ENCODE peak calls at places on chromosome 10, in ten cellular contexts. Z is CD8-positive, alpha-beta T cell; S is HFFc6; T is coronary artery; F is neural crest cell; I is CD4-positive, alpha-beta T cell; H is astrocyte of the spinal cord; U is astrocyte; A is fibroblast of lung; X is glutamatergic neuron. P is an unnamed sample.

GRCh38 chr10:121522841-121523240 is 75.4 kb downstream of the FGFR2 start:
- DNase-seq in A (no peak), T (no peak), X (no peak), F (no peak), U (peak), S (no peak), Z (no peak), I (no peak), H (no peak), P (no peak)

GRCh38 chr10:80924063-80924952 is 386.6 kb downstream of the SH2D4B start:
- DNase-seq in F (peak), A (peak), T (no peak), U (peak), H (peak), Z (no peak), I (no peak), S (peak), X (peak), P (peak)

GRCh38 chr10:104273899-104274575 is 5.1 kb downstream of the GSTO2 start:
- DNase-seq in A (peak), H (no peak), Z (no peak), U (no peak), T (no peak), S (peak), X (no peak), I (no peak), F (no peak), P (no peak)

GRCh38 chr10:44908936-44909335 is 2.2 kb upstream of the TMEM72 start:
- DNase-seq in S (no peak), T (no peak), A (no peak), H (no peak), U (no peak), X (peak), Z (no peak), I (no peak), F (no peak), P (no peak)

GRCh38 chr10:70084189-70084588 is 31.5 kb downstream of the MACROH2A2 start:
- DNase-seq in T (no peak), S (no peak), H (no peak), Z (no peak), F (no peak), U (no peak), A (no peak), I (no peak), X (no peak), P (no peak)

GRCh38 chr10:99700649-99701048 is 31.3 kb downstream of the COX15 start:
- DNase-seq in I (no peak), Z (no peak), S (no peak), H (no peak), A (no peak), U (no peak), T (no peak), F (no peak), X (no peak), P (no peak)

GRCh38 chr10:59991661-59992060 is 85.3 kb upstream of the CCDC6 start:
- DNase-seq in I (no peak), S (no peak), A (peak), F (no peak), H (peak), U (peak), X (no peak), T (no peak), Z (no peak), P (peak)

GRCh38 chr10:6046458-6047325 is 15.5 kb downstream of the IL2RA start:
- DNase-seq in H (no peak), A (no peak), U (no peak), F (no peak), S (no peak), T (no peak), I (no peak), Z (no peak), X (no peak), P (no peak)

GRCh38 chr10:15802375-15802949 is 57.8 kb downstream of the MINDY3 start:
- DNase-seq in S (no peak), X (no peak), Z (no peak), A (no peak), H (no peak), T (no peak), U (no peak), I (no peak), F (no peak), P (no peak)

GRCh38 chr10:104478380-104478779 is 124.7 kb downstream of the CFAP58 start:
- DNase-seq in A (no peak), X (no peak), U (peak), I (no peak), T (no peak), Z (no peak), F (no peak), H (no peak), S (no peak), P (no peak)

GRCh38 chr10:77936697-77937567 is 10.4 kb upstream of the DLG5 start:
- DNase-seq in I (no peak), X (no peak), H (no peak), Z (no peak), T (no peak), U (no peak), F (no peak), S (no peak), A (no peak), P (no peak)

GRCh38 chr10:23174075-23174973 is 17.8 kb upstream of the PTF1A start:
- DNase-seq in Z (no peak), A (no peak), I (no peak), X (peak), H (no peak), S (no peak), T (no peak), U (no peak), F (no peak), P (no peak)

GRCh38 chr10:96740579-96741281 is 20.4 kb upstream of the PIK3AP1 start:
- DNase-seq in T (no peak), Z (no peak), S (no peak), F (no peak), I (no peak), X (no peak), A (no peak), H (no peak), U (no peak), P (peak)

GRCh38 chr10:61901829-61902447 is 439 bp downstream of the ARID5B start:
- DNase-seq in T (peak), I (no peak), S (no peak), U (peak), X (no peak), A (no peak), Z (no peak), H (no peak), F (peak), P (no peak)

GRCh38 chr10:16967866-16968721 is 150.9 kb upstream of the RSU1 start:
- DNase-seq in A (peak), S (peak), F (peak), U (peak), H (peak), X (peak), T (no peak), Z (no peak), I (no peak), P (peak)

GRCh38 chr10:7525314-7526016 is 114.6 kb upstream of the SFMBT2 start:
- DNase-seq in X (peak), U (peak), H (peak), I (peak), A (peak), T (no peak), F (peak), S (peak), Z (peak), P (peak)

GRCh38 chr10:124725171-124725631 is 19.0 kb downstream of the FAM53B start:
- DNase-seq in H (no peak), S (no peak), A (no peak), X (no peak), F (no peak), U (no peak), T (peak), Z (no peak), I (peak), P (no peak)

GRCh38 chr10:5476918-5477525 is 22.3 kb downstream of the CALML5 start:
- DNase-seq in T (peak), F (no peak), H (no peak), X (no peak), S (no peak), U (no peak), Z (no peak), A (no peak), I (no peak), P (no peak)

GRCh38 chr10:21496285-21497176 is 29.0 kb downstream of the SKIDA1 start:
- DNase-seq in U (no peak), Z (peak), I (peak), S (peak), H (peak), X (peak), A (peak), T (peak), F (peak), P (peak)

GRCh38 chr10:20858292-20859124 is 38.6 kb downstream of the NEBL start:
- DNase-seq in U (peak), I (no peak), T (no peak), Z (no peak), H (peak), A (peak), F (no peak), S (peak), X (no peak), P (peak)

GRCh38 chr10:22605168-22605567 is 109.2 kb downstream of the PIP4K2A start:
- DNase-seq in T (no peak), I (no peak), S (peak), Z (no peak), U (peak), X (no peak), H (peak), F (no peak), A (peak), P (peak)

GRCh38 chr10:29130190-29130673 is 158.6 kb upstream of the LYZL1 start:
- DNase-seq in Z (no peak), S (peak), H (peak), I (no peak), U (no peak), T (no peak), F (no peak), A (peak), X (no peak), P (peak)

GRCh38 chr10:118800920-118801319 is 46.1 kb upstream of the CACUL1 start:
- DNase-seq in A (peak), X (no peak), T (peak), Z (no peak), U (no peak), I (no peak), H (peak), F (no peak), S (peak), P (peak)

GRCh38 chr10:77636967-77637473 is 588 bp downstream of the KCNMA1 start:
- DNase-seq in I (no peak), U (no peak), F (no peak), A (no peak), S (no peak), T (no peak), H (no peak), Z (no peak), X (peak), P (no peak)

GRCh38 chr10:32692174-32692573 is 246.2 kb downstream of the CCDC7 start:
- DNase-seq in T (no peak), U (peak), H (peak), Z (no peak), I (no peak), X (no peak), F (no peak), S (peak), A (peak), P (peak)

GRCh38 chr10:124316316-124316715 is 102.4 kb downstream of the OAT start:
- DNase-seq in S (no peak), I (no peak), F (no peak), H (no peak), X (no peak), T (no peak), U (no peak), A (no peak), Z (no peak), P (no peak)

GRCh38 chr10:8306685-8307364 is 252.3 kb downstream of the GATA3 start:
- DNase-seq in Z (no peak), S (no peak), H (peak), F (no peak), A (no peak), T (no peak), U (peak), I (no peak), X (no peak), P (no peak)

GRCh38 chr10:57919864-57920263 is 347.8 kb downstream of the IPMK start:
- DNase-seq in H (no peak), I (no peak), Z (no peak), A (no peak), T (no peak), U (no peak), S (no peak), X (no peak), F (no peak), P (no peak)
- TF ChIP-seq CTCF in H (no peak), I (no peak), Z (no peak), A (no peak), T (no peak), U (no peak), S (no peak), X (no peak), F (no peak), P (no peak)

GRCh38 chr10:34222359-34222758 is 592.7 kb downstream of the PARD3 start:
- DNase-seq in S (no peak), A (no peak), U (no peak), H (no peak), Z (no peak), I (no peak), F (no peak), T (no peak), X (no peak), P (no peak)
- TF ChIP-seq CTCF in S (no peak), A (no peak), U (no peak), H (no peak), Z (no peak), I (no peak), F (no peak), T (no peak), X (no peak), P (no peak)

GRCh38 chr10:126101744-126102143 is 205.4 kb downstream of the FANK1 start:
- DNase-seq in F (no peak), Z (no peak), H (no peak), X (no peak), I (no peak), S (no peak), T (no peak), A (no peak), U (no peak), P (no peak)

GRCh38 chr10:126098216-126098561 is 201.8 kb downstream of the FANK1 start:
- DNase-seq in H (no peak), T (no peak), X (no peak), A (no peak), I (no peak), F (no peak), U (no peak), Z (no peak), S (no peak), P (no peak)

GRCh38 chr10:126094537-126094936 is 198.2 kb downstream of the FANK1 start:
- DNase-seq in Z (no peak), S (peak), F (no peak), U (peak), I (no peak), A (no peak), X (no peak), T (no peak), H (peak), P (no peak)

GRCh38 chr10:126092806-126093205 is 196.4 kb downstream of the FANK1 start:
- DNase-seq in T (no peak), U (peak), F (no peak), Z (no peak), X (no peak), S (no peak), I (no peak), A (no peak), H (peak), P (no peak)

GRCh38 chr10:126097558-126098215 is 201.3 kb downstream of the FANK1 start:
- DNase-seq in T (no peak), S (no peak), Z (no peak), F (no peak), H (no peak), U (peak), X (no peak), I (no peak), A (no peak), P (peak)
- TF ChIP-seq CTCF in T (no peak), S (peak), Z (no peak), F (no peak), H (peak), U (peak), X (no peak), I (no peak), A (no peak), P (no peak)

DNA sequence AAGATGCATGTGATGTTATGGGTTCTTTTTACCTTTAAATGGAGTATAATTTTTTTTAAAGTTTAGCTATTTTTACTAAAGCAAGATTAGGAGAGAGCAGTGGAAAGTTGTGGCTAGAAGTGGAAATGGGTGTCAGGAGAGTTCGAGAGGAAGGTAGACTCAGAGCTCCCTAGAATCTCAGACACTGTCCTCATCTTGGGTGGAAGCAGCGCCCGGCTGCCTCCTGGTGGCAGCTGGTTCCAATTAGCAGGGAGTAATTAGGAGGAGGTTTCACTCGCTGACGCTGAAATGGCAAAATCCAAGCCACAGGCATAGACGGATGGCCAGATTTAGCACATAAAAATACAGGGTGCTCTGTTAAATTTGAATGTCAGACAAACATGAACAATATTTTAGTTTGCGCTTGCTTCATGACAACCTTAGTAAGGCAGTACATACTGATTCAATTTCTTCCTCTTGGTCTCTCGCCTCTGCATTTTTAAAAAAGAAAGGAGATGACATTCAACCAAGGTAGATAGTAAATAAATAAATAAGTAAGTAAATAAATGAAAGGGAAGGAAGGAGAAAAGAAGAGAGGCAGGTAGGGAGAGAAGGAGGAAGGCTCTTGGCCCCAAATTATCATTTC is 58.5 kb downstream of the LGI1 start:
- DNase-seq in H (peak), Z (no peak), X (peak), A (peak), T (no peak), S (peak), I (peak), U (peak), F (peak), P (peak)
- TF ChIP-seq CTCF in H (peak), Z (no peak), X (peak), A (peak), T (peak), S (peak), I (peak), U (peak), F (peak), P (peak)

GRCh38 chr10:92290837-92291609 is at the start of the genes CPEB3 and MARCHF5:
- DNase-seq in T (peak), A (peak), X (peak), F (peak), U (peak), H (peak), I (peak), S (peak), Z (peak), P (peak)
- TF ChIP-seq CTCF in T (peak), A (peak), X (peak), F (peak), U (peak), H (peak), I (peak), S (peak), Z (peak), P (peak)

GRCh38 chr10:123086281-123086680 is 49.5 kb upstream of the HMX3 start:
- DNase-seq in T (no peak), I (no peak), X (no peak), F (no peak), U (no peak), Z (no peak), H (no peak), A (no peak), S (no peak), P (no peak)

GRCh38 chr10:123087786-123088185 is 48.0 kb upstream of the HMX3 start:
- DNase-seq in U (no peak), A (no peak), Z (no peak), T (no peak), S (no peak), I (no peak), H (no peak), F (no peak), X (no peak), P (no peak)

GRCh38 chr10:123081896-123082295 is 53.9 kb upstream of the HMX3 start:
- DNase-seq in Z (no peak), A (no peak), I (no peak), T (peak), H (no peak), S (no peak), U (no peak), X (no peak), F (no peak), P (no peak)

GRCh38 chr10:123087348-123087747 is 48.4 kb upstream of the HMX3 start:
- DNase-seq in X (no peak), S (no peak), Z (no peak), I (no peak), A (no peak), H (no peak), F (no peak), T (no peak), U (no peak), P (no peak)

DNA sequence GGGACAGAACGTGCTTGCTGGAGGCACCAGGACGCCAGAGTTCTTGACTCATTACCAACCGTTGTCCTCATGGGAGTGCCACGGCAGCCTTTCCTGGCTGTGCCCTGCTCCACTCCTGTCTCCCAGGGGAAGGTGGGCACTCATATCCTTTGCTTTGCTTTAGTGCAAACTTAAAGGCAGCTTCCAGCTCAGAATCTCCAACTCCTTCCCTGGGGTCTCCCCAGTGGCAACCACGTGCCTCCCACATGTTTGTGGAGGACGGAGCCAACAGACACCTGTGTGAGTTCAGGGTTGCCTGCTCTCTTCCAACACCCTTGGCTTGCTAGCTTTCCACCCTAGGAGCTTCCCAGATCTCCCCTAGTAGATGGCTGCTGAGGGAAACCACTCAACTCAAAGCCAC is 52.0 kb upstream of the HMX3 start:
- DNase-seq in F (no peak), Z (no peak), X (no peak), U (no peak), A (no peak), I (no peak), T (no peak), S (no peak), H (no peak), P (no peak)
- TF ChIP-seq CTCF in F (no peak), Z (no peak), X (no peak), U (no peak), A (no peak), I (no peak), T (no peak), S (no peak), H (no peak), P (no peak)

GRCh38 chr10:35972275-35972674 is 330.2 kb upstream of the FZD8 start:
- DNase-seq in U (no peak), S (no peak), Z (no peak), H (no peak), I (no peak), A (no peak), T (no peak), F (no peak), X (no peak), P (no peak)
- TF ChIP-seq CTCF in U (no peak), S (no peak), Z (no peak), H (no peak), I (no peak), A (no peak), T (no peak), F (no peak), X (no peak), P (no peak)

GRCh38 chr10:79096514-79096913 is 27.7 kb downstream of the ZMIZ1 start:
- DNase-seq in S (no peak), X (no peak), F (no peak), H (no peak), U (no peak), Z (no peak), T (no peak), I (no peak), A (no peak), P (no peak)
- TF ChIP-seq CTCF in S (no peak), X (no peak), F (no peak), H (no peak), U (no peak), Z (no peak), T (no peak), I (no peak), A (no peak), P (no peak)

GRCh38 chr10:105675333-105675732 is 1034.2 kb downstream of the SORCS3 start:
- DNase-seq in S (no peak), F (no peak), H (no peak), I (no peak), T (no peak), A (no peak), X (no peak), Z (no peak), U (no peak), P (no peak)
- TF ChIP-seq CTCF in S (no peak), F (no peak), H (no peak), I (no peak), T (no peak), A (no peak), X (no peak), Z (no peak), U (no peak), P (no peak)

DNA sequence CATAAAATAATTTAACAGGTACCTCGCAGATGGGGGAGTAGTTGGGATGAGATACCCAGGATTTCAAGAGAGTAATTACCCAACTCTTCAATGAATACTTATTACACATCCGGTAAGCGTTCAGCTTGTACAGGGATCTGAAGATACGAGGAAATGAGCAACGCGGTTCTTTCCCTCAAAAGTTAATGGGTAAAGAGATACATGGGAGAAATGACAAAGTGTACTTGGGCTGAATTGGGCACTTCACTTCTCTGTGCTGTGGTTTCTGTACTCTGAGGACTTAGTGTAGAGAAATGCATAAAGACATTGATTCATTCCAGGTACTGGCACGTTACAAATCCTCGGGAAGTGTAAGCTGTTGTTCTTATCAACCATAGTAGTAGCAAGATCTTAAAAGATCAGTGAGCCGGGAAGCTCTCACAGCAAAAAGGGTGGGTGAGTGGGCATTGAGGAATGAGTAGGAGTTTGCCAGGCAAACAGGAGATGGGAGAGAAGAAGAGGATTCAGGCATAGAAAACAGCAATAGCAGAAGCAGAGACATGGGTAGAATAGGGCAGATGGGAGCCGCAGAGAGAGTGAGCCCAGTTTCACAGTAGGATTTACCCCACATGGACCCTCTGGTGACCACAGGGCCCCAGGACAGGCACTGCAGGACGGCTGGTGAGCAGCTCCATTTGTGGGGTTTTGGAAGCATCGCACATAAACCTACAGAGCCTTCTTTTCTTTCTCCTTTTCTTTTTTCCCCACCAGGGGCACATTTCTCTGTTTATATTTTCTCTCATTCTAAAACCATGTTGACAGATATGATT is 304.3 kb upstream of the PITRM1 start:
- DNase-seq in F (no peak), A (no peak), Z (no peak), X (no peak), H (no peak), I (no peak), U (no peak), S (no peak), T (no peak), P (no peak)
- TF ChIP-seq CTCF in F (no peak), A (no peak), Z (no peak), X (peak), H (peak), I (no peak), U (no peak), S (peak), T (no peak), P (peak)